ENCODE peak calls at places on chromosomes 13 and 19, in nine cellular contexts. W, Z, C, V, O, H, B, T and U are unnamed samples.
A peak's percentile ranks its signal among the peaks of the same experiment; 100 is the strongest.

GRCh38 chr19:1304197-1304924 is 18.7 kb downstream of the EFNA2 start:
- DNase-seq in W (no peak), O (no peak), V (no peak), Z (no peak), B (no peak), C (no peak), H (no peak), T (no peak), U (no peak)

GRCh38 chr13:98975822-98976261 is 2.0 kb downstream of the DOCK9 start:
- DNase-seq in T (no peak), O (no peak), V (no peak), W (no peak), H (peak; percentile 53), C (no peak), B (no peak), Z (no peak), U (peak; percentile 88)

GRCh38 chr13:45441633-45442032 is 23.1 kb upstream of the COG3 start:
- DNase-seq in H (peak; percentile 76), V (no peak), W (no peak), Z (no peak), B (no peak), O (no peak), C (no peak), T (no peak), U (no peak)

GRCh38 chr19:17337675-17338439 is 504 bp downstream of the GTPBP3 start:
- DNase-seq in T (peak; percentile 22), B (no peak), W (no peak), Z (no peak), O (no peak), V (no peak), C (peak; percentile 43), H (no peak), U (peak; percentile 52)

GRCh38 chr13:20360835-20361412 is 128.8 kb upstream of the GJB6 start:
- DNase-seq in C (no peak), V (no peak), O (no peak), W (no peak), Z (no peak), T (no peak), H (no peak), B (no peak), U (no peak)

GRCh38 chr13:113584870-113585671 is 518 bp downstream of the TFDP1 start:
- DNase-seq in C (no peak), V (no peak), W (no peak), O (no peak), T (peak; percentile 22), Z (no peak), H (no peak), B (peak; percentile 47), U (peak; percentile 36)

GRCh38 chr19:30362156-30362754 is 9.9 kb upstream of the ZNF536 start:
- DNase-seq in O (no peak), H (no peak), C (no peak), T (no peak), Z (peak; percentile 48), B (no peak), V (no peak), W (no peak), U (no peak)

GRCh38 chr19:28026636-28027035 is 1186.3 kb downstream of the UQCRFS1 start:
- DNase-seq in W (no peak), C (no peak), Z (no peak), B (no peak), H (no peak), V (no peak), T (no peak), O (no peak), U (no peak)

GRCh38 chr13:52798770-52799430 is 49.5 kb downstream of the PCDH8 start:
- DNase-seq in C (no peak), H (no peak), B (no peak), O (no peak), W (no peak), T (no peak), V (no peak), Z (no peak), U (no peak)

GRCh38 chr13:109036091-109036490 is 406.7 kb downstream of the MYO16 start:
- DNase-seq in W (no peak), V (no peak), Z (no peak), B (no peak), O (no peak), T (no peak), H (peak; percentile 3), C (no peak), U (no peak)

GRCh38 chr13:90008707-90009149 is 1338.8 kb upstream of the MIR17HG start:
- DNase-seq in C (no peak), T (no peak), H (no peak), O (no peak), V (no peak), W (no peak), B (no peak), Z (no peak), U (no peak)

GRCh38 chr19:47514151-47514868 is 553 bp downstream of the NAPA start:
- DNase-seq in T (no peak), C (no peak), W (no peak), Z (no peak), H (no peak), V (no peak), O (no peak), B (no peak), U (no peak)

GRCh38 chr19:51572908-51573307 is 1.8 kb downstream of the ZNF175 start:
- DNase-seq in C (no peak), O (no peak), W (no peak), V (no peak), B (no peak), H (peak; percentile 62), Z (no peak), T (no peak), U (no peak)

GRCh38 chr13:98222081-98222554 is 45.0 kb upstream of the RNF113B start:
- DNase-seq in Z (peak; percentile 26), H (peak; percentile 63), B (no peak), V (no peak), T (no peak), O (no peak), C (no peak), W (no peak), U (no peak)

GRCh38 chr13:94303644-94304174 is 175.8 kb downstream of the DCT start:
- DNase-seq in O (no peak), H (no peak), W (no peak), T (no peak), V (no peak), Z (no peak), B (no peak), C (no peak), U (no peak)

GRCh38 chr13:30371649-30372265 is 50.5 kb upstream of the UBE2L5 start:
- DNase-seq in W (peak; percentile 89), O (no peak), V (peak; percentile 23), C (peak; percentile 76), B (peak; percentile 71), Z (no peak), T (peak; percentile 54), H (peak; percentile 48), U (peak; percentile 96)

GRCh38 chr13:102225892-102226291 is 176.0 kb downstream of the FGF14 start:
- DNase-seq in B (no peak), V (no peak), Z (no peak), H (no peak), T (no peak), W (no peak), C (no peak), O (no peak), U (no peak)

GRCh38 chr13:29925457-29925856 is 75.0 kb upstream of the UBL3 start:
- DNase-seq in C (no peak), T (no peak), O (peak; percentile 59), V (no peak), W (no peak), B (no peak), H (peak; percentile 86), Z (peak; percentile 84), U (no peak)

GRCh38 chr13:28638756-28639155 is 20.2 kb upstream of the POMP start:
- DNase-seq in T (no peak), W (no peak), V (no peak), C (no peak), H (no peak), B (no peak), O (no peak), Z (no peak), U (no peak)

GRCh38 chr13:78054152-78054551 is 135.5 kb upstream of the EDNRB start:
- DNase-seq in C (no peak), O (no peak), B (no peak), T (no peak), W (no peak), H (no peak), V (no peak), Z (no peak), U (no peak)